ENCODE peak calls at places on chromosomes 7 and 10, in seven cellular contexts. M, S, H, O, Y, K and Q are unnamed samples.
A peak's percentile ranks its signal among the peaks of the same experiment; 100 is the strongest.

GRCh38 chr10:89591111-89591795 is 53.8 kb downstream of the PANK1 start:
- DNase-seq in M (no peak), S (no peak), H (peak; percentile 77), O (no peak), Y (no peak), K (no peak), Q (no peak)

GRCh38 chr10:113310317-113310716 is 242.5 kb upstream of the HABP2 start:
- DNase-seq in M (no peak), S (no peak), H (no peak), O (no peak), Y (no peak), K (no peak), Q (no peak)

GRCh38 chr10:131087464-131088215 is 223.9 kb downstream of the TCERG1L start:
- DNase-seq in M (no peak), S (no peak), H (no peak), O (no peak), Y (no peak), K (no peak), Q (no peak)

GRCh38 chr10:6410830-6411229 is 169.2 kb downstream of the PRKCQ start:
- DNase-seq in M (no peak), S (no peak), H (no peak), O (no peak), Y (no peak), K (no peak), Q (no peak)

GRCh38 chr7:100686201-100686821 is 7.7 kb downstream of the GIGYF1 start:
- DNase-seq in M (peak; percentile 32), S (no peak), H (no peak), O (no peak), Y (no peak), K (no peak), Q (no peak)

GRCh38 chr10:85612378-85612775 is 754.2 kb downstream of the GRID1 start:
- DNase-seq in M (no peak), S (no peak), H (no peak), O (peak; percentile 19), Y (no peak), K (peak; percentile 57), Q (no peak)

GRCh38 chr7:6149996-6150395 is 118.8 kb downstream of the ANKRD61 start:
- DNase-seq in M (no peak), S (no peak), H (no peak), O (no peak), Y (no peak), K (no peak), Q (no peak)

GRCh38 chr7:147245274-147245673 is 1128.7 kb downstream of the CNTNAP2 start:
- DNase-seq in M (peak; percentile 59), S (peak; percentile 33), H (peak; percentile 36), O (peak; percentile 11), Y (peak; percentile 37), K (no peak), Q (peak; percentile 14)